ENCODE peak calls at places on chromosomes 7 and 10, in six cellular contexts. A, P, M, G, V and I are unnamed samples.

GRCh38 chr7:99624487-99624886 is 7.7 kb downstream of the ZSCAN25 start:
- DNase-seq in A (peak), P (no peak), M (no peak), G (peak), V (no peak), I (no peak)

GRCh38 chr7:31074403-31074802 is 22.3 kb downstream of the ADCYAP1R1 start:
- DNase-seq in A (peak), P (no peak), M (no peak), G (no peak), V (peak), I (no peak)

GRCh38 chr10:111879964-111880363 is 303.6 kb downstream of the GPAM start:
- DNase-seq in A (no peak), P (no peak), M (no peak), G (no peak), V (no peak), I (no peak)

GRCh38 chr10:72016608-72017310 is 52.6 kb downstream of the CHST3 start:
- DNase-seq in A (peak), P (no peak), M (no peak), G (no peak), V (peak), I (no peak)

GRCh38 chr10:132996603-132997343 is 54.4 kb upstream of the CFAP46 start:
- DNase-seq in A (no peak), P (no peak), M (no peak), G (no peak), V (no peak), I (no peak)

GRCh38 chr7:45713669-45714520 is 139.7 kb downstream of the ADCY1 start:
- DNase-seq in A (no peak), P (no peak), M (no peak), G (peak), V (no peak), I (no peak)

GRCh38 chr7:131536361-131536849 is 20.0 kb downstream of the PODXL start:
- DNase-seq in A (no peak), P (no peak), M (no peak), G (no peak), V (no peak), I (no peak)

GRCh38 chr7:139720705-139721231 is 57.0 kb downstream of the HIPK2 start:
- DNase-seq in A (peak), P (no peak), M (no peak), G (peak), V (no peak), I (no peak)

GRCh38 chr10:95389176-95389575 is 98.4 kb upstream of the PDLIM1 start:
- DNase-seq in A (no peak), P (no peak), M (no peak), G (no peak), V (no peak), I (no peak)

GRCh38 chr10:95387383-95387782 is 96.6 kb upstream of the PDLIM1 start:
- DNase-seq in A (no peak), P (no peak), M (no peak), G (no peak), V (no peak), I (no peak)

GRCh38 chr10:95389982-95390381 is 99.2 kb upstream of the PDLIM1 start:
- DNase-seq in A (no peak), P (no peak), M (no peak), G (no peak), V (no peak), I (no peak)

GRCh38 chr10:95388539-95388938 is 97.7 kb upstream of the PDLIM1 start:
- DNase-seq in A (peak), P (no peak), M (peak), G (no peak), V (no peak), I (no peak)

DNA sequence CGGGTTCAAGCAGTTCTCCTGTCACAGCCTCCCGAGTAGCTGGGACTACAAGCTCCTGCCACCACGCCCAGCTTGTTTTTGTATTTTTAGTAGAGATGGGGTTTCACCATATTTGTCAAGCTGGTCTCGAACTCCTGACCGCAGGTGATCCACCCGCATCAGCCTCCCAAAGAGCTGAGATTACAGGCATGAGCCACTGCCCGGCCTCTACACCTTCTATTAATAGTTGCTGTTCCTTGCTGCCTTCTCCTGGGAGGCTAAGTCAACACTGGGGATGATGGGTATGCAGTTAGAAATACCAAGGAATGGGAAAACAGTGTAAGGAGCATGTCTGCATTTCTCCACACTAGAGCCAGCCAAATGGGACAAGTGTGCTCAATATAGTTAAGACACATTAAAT is 97.3 kb upstream of the PDLIM1 start:
- DNase-seq in A (peak), P (no peak), M (no peak), G (peak), V (no peak), I (no peak)
- TF ChIP-seq CTCF in A (no peak), P (no peak), M (no peak), G (no peak), V (no peak), I (no peak)

GRCh38 chr7:52154382-52154781 is 837.8 kb upstream of the COBL start:
- DNase-seq in A (no peak), P (no peak), M (no peak), G (no peak), V (no peak), I (no peak)
- TF ChIP-seq CTCF in A (no peak), P (no peak), M (no peak), G (no peak), V (no peak), I (no peak)

DNA sequence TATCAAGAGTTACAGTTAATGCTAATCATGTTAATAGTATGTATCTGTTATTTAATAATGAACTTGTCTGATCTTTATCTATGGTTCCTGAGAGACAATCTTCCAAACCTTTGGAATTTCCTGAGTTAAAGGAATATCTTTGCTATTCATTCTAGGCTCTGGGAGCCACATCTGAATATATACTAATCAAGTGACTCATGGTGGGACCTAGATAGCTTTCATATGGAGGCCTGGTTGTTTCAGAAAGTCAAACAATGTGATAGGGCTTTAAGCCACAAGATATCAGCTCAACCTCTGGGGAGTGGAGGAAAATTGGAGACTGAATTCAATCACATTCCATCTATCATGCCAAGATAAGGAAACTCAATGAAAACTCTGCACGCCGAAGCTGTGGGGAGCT is 746.4 kb downstream of the TNS3 start:
- DNase-seq in A (no peak), P (no peak), M (peak), G (no peak), V (no peak), I (no peak)
- TF ChIP-seq CTCF in A (no peak), P (no peak), M (no peak), G (no peak), V (no peak), I (no peak)

GRCh38 chr10:93417886-93418285 is 64.2 kb downstream of the MYOF start:
- DNase-seq in A (no peak), P (no peak), M (no peak), G (no peak), V (no peak), I (no peak)

GRCh38 chr10:93416824-93417223 is 65.3 kb downstream of the MYOF start:
- DNase-seq in A (no peak), P (no peak), M (no peak), G (no peak), V (no peak), I (no peak)

GRCh38 chr10:93413252-93413689 is 68.9 kb downstream of the MYOF start:
- DNase-seq in A (no peak), P (no peak), M (no peak), G (no peak), V (no peak), I (no peak)

GRCh38 chr10:93417264-93417663 is 64.9 kb downstream of the MYOF start:
- DNase-seq in A (no peak), P (no peak), M (no peak), G (no peak), V (peak), I (no peak)

GRCh38 chr10:93415693-93416092 is 66.4 kb downstream of the MYOF start:
- DNase-seq in A (no peak), P (no peak), M (no peak), G (no peak), V (no peak), I (no peak)
- TF ChIP-seq CTCF in A (no peak), P (peak), M (no peak), G (no peak), V (no peak), I (peak)

GRCh38 chr10:75406158-75407065 is 4.8 kb upstream of the ZNF503 start:
- DNase-seq in A (no peak), P (no peak), M (no peak), G (no peak), V (no peak), I (no peak)

GRCh38 chr10:75408512-75408881 is 6.9 kb upstream of the ZNF503 start:
- DNase-seq in A (peak), P (no peak), M (no peak), G (no peak), V (peak), I (no peak)

GRCh38 chr10:75407296-75407715 is 5.7 kb upstream of the ZNF503 start:
- DNase-seq in A (no peak), P (no peak), M (no peak), G (no peak), V (no peak), I (no peak)

GRCh38 chr10:75408911-75409885 is 7.6 kb upstream of the ZNF503 start:
- DNase-seq in A (peak), P (no peak), M (peak), G (no peak), V (peak), I (no peak)

GRCh38 chr10:75407716-75408511 is 6.3 kb upstream of the ZNF503 start:
- DNase-seq in A (peak), P (no peak), M (peak), G (no peak), V (peak), I (no peak)
- TF ChIP-seq CTCF in A (peak), P (no peak), M (no peak), G (no peak), V (peak), I (no peak)

GRCh38 chr10:47354162-47354561 is 6.0 kb downstream of the RBP3 start:
- DNase-seq in A (peak), P (no peak), M (peak), G (no peak), V (no peak), I (no peak)
- TF ChIP-seq CTCF in A (no peak), P (no peak), M (no peak), G (no peak), V (peak), I (peak)

DNA sequence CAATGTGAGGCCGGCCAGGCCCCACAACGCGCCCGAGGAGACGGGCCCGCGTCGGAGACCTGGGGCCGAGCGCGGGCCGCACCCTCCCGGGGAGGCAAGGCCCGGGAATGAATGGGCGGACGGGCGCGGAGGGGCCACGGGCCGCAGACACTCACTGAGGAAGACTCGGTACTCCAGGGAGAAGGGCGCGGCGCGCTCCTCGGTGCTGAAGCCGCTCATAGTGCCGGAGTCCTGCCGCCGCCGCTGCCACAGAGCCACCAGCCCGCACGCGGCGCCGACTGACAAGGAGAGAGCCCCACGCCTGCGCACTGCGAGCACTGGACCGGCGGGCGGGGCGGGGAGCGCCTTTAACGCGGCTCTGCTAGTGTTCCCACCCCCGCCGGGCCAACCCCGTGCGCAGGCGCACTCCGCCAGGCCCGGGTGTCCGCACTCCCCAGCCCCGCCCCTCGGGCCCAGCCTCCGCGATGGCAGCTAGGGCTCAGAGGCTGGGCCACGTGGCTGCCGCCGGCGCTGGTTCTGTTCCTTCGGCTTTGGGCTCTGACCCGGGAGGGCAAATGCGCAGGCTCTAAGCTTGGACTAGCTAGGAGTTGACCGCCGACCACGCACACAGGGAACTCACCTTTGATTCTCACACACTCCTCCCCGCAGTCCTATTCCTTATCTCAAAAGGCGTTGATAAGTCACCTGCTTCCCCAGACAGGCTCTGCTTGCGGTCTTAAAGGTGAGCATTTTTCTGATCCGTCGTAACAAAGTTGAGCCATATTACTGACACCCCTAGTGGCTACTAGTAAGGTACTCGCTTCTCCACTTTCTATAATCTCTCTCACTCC is at the start of gene PPA1:
- DNase-seq in A (peak), P (peak), M (peak), G (peak), V (peak), I (peak)
- TF ChIP-seq CTCF in A (no peak), P (peak), M (no peak), G (no peak), V (peak), I (peak)

DNA sequence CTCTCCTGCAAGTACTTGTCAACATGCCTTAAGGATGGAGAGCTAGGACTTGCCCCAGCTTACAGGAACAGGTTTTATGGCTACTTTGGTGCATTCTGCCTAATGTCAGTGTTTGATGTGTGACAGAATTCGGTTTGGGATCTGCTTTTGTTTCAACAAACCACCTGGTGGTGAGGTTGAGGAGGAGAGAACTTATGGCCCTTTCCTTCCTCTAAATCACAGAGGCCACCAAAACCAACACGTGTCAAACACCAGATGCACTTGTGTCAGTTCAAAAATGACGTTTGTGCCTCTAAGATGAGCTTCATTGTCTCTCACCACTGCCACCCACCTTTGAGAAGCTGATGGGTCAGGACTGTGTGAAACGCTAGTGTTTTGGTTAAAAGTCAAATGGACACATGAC is 83.9 kb downstream of the OSBPL3 start:
- DNase-seq in A (no peak), P (no peak), M (no peak), G (no peak), V (no peak), I (no peak)
- TF ChIP-seq CTCF in A (no peak), P (no peak), M (no peak), G (no peak), V (no peak), I (no peak)